ENCODE peak calls at places on chromosomes 13 and 19, in six cellular contexts. A is IMR-90, P is mesenchymal stem cell, R is neuronal stem cell, X is H1, T is trophoblast cell. B is an unnamed sample.

GRCh38 chr13:50421457-50422130 is 406.4 kb downstream of the KCNRG start:
- DNase-seq in R (no peak), A (peak), P (no peak), X (no peak), T (no peak), B (no peak)

GRCh38 chr19:6654347-6655310 is 15.3 kb downstream of the TNFSF14 start:
- DNase-seq in P (no peak), A (no peak), R (no peak), X (no peak), T (no peak), B (no peak)

GRCh38 chr19:12789098-12789903 is 2.0 kb upstream of the JUNB start:
- DNase-seq in X (no peak), T (no peak), A (peak), P (peak), R (no peak), B (no peak)

GRCh38 chr13:73220966-73221720 is 162.3 kb downstream of the KLF5 start:
- DNase-seq in R (no peak), T (peak), A (peak), P (peak), X (no peak), B (no peak)

GRCh38 chr13:90950134-90950533 is 397.4 kb upstream of the MIR17HG start:
- DNase-seq in T (no peak), X (no peak), P (no peak), A (no peak), R (no peak), B (no peak)

GRCh38 chr13:83211301-83211700 is 671.0 kb downstream of the SLITRK1 start:
- DNase-seq in T (no peak), X (no peak), P (no peak), A (peak), R (no peak), B (no peak)

GRCh38 chr13:102580552-102581169 is 16.1 kb upstream of the TPP2 start:
- DNase-seq in A (peak), X (no peak), P (peak), T (peak), R (peak), B (no peak)

GRCh38 chr13:39263033-39263432 is 224.8 kb downstream of the NHLRC3 start:
- DNase-seq in P (peak), T (peak), X (peak), R (peak), A (peak), B (peak)

GRCh38 chr13:68380041-68380973 is 1150.2 kb upstream of the PCDH9 start:
- DNase-seq in A (no peak), T (no peak), R (no peak), X (no peak), P (no peak), B (no peak)

GRCh38 chr13:44668707-44669106 is 92.6 kb upstream of the TSC22D1 start:
- DNase-seq in X (no peak), R (no peak), A (peak), P (peak), T (no peak), B (no peak)

GRCh38 chr19:16349551-16350171 is 25.0 kb downstream of the KLF2 start:
- DNase-seq in X (no peak), T (no peak), R (no peak), P (no peak), A (no peak), B (no peak)

GRCh38 chr19:23996549-23996948 is 81.9 kb downstream of the ZNF726 start:
- DNase-seq in T (peak), A (no peak), X (peak), R (no peak), P (no peak), B (peak)

GRCh38 chr13:114077938-114078335 is 54.5 kb downstream of the RASA3 start:
- DNase-seq in X (no peak), T (no peak), P (peak), A (peak), R (no peak), B (no peak)

GRCh38 chr19:50580970-50581636 is 12.9 kb upstream of the LRRC4B start:
- DNase-seq in X (no peak), P (no peak), A (no peak), R (no peak), T (no peak), B (no peak)

GRCh38 chr13:112760440-112760839 is 70.6 kb downstream of the ATP11A start:
- DNase-seq in T (no peak), A (peak), P (no peak), R (no peak), X (no peak), B (no peak)

GRCh38 chr19:10294368-10294697 is 4.6 kb downstream of the ICAM5 start:
- DNase-seq in P (no peak), X (peak), R (no peak), T (no peak), A (no peak), B (peak)

GRCh38 chr19:46861691-46862503 is 1.1 kb downstream of the ARHGAP35 start:
- DNase-seq in T (peak), R (no peak), A (no peak), X (no peak), P (peak), B (no peak)

GRCh38 chr19:51097166-51097736 is 11.0 kb downstream of the CTU1 start:
- DNase-seq in T (peak), A (peak), R (peak), X (peak), P (peak), B (peak)

GRCh38 chr13:35833571-35834305 is 297.4 kb downstream of the DCLK1 start:
- DNase-seq in P (no peak), R (no peak), X (no peak), T (peak), A (no peak), B (no peak)

GRCh38 chr13:35836476-35836875 is 294.7 kb downstream of the DCLK1 start:
- DNase-seq in T (no peak), R (no peak), A (no peak), P (no peak), X (no peak), B (no peak)

GRCh38 chr13:35833031-35833430 is 298.2 kb downstream of the DCLK1 start:
- DNase-seq in R (no peak), P (no peak), A (no peak), T (no peak), X (no peak), B (no peak)

GRCh38 chr13:35830850-35831450 is 300.2 kb downstream of the DCLK1 start:
- DNase-seq in X (no peak), A (no peak), R (no peak), P (no peak), T (no peak), B (no peak)

GRCh38 chr13:35832551-35832950 is 298.6 kb downstream of the DCLK1 start:
- DNase-seq in R (no peak), A (peak), P (no peak), T (peak), X (no peak), B (no peak)
- H3K9ac ChIP-seq in R (no peak), A (no peak), P (no peak), T (no peak), X (no peak), B (no peak)

GRCh38 chr13:66859078-66859477 is 371.1 kb downstream of the PCDH9 start:
- DNase-seq in A (peak), X (no peak), R (no peak), T (no peak), P (no peak), B (no peak)

GRCh38 chr13:66855110-66855509 is 375.0 kb downstream of the PCDH9 start:
- DNase-seq in P (no peak), A (no peak), X (no peak), T (no peak), R (no peak), B (no peak)

GRCh38 chr13:66859934-66860867 is 369.9 kb downstream of the PCDH9 start:
- DNase-seq in R (no peak), T (no peak), P (peak), X (no peak), A (peak), B (no peak)

GRCh38 chr13:66860868-66861447 is 369.2 kb downstream of the PCDH9 start:
- DNase-seq in R (no peak), T (no peak), P (peak), X (no peak), A (no peak), B (no peak)

DNA sequence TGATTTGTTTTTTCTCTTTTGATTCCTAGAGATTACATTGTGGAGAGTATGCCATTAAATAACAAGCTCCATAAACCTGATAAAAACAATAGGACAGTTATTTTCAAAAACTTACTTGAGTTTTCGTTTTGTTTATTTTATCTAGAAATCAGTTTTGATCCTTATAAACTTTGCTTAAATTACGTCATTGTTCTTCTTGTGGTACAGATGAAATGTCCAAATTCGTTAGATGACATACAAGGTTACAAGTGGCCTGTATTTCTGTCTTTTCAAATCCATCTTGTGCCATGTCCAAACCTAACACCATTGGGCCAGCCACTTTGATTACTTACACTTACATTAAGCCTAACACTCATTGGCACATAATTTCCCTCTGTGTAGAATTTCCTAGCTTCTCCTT is 372.0 kb downstream of the PCDH9 start:
- DNase-seq in R (no peak), A (no peak), T (no peak), P (no peak), X (no peak), B (no peak)
- H3K14ac ChIP-seq in R (no peak), A (no peak), T (no peak), P (no peak), X (no peak), B (no peak)

GRCh38 chr19:45601524-45602522 is at the start of gene GPR4:
- DNase-seq in R (no peak), T (no peak), X (peak), P (no peak), A (no peak), B (peak)

GRCh38 chr19:45608948-45609347 is 6.9 kb upstream of the GPR4 start:
- DNase-seq in T (no peak), P (no peak), A (no peak), X (no peak), R (no peak), B (no peak)

GRCh38 chr19:45607071-45608029 is 5.3 kb upstream of the GPR4 start:
- DNase-seq in P (peak), T (peak), A (peak), R (peak), X (peak), B (peak)
- H3K9ac ChIP-seq in P (peak), T (no peak), A (no peak), R (peak), X (peak), B (peak)

GRCh38 chr13:104831823-104832222 is 1703.6 kb downstream of the EFNB2 start:
- DNase-seq in X (no peak), P (no peak), T (no peak), A (no peak), R (no peak), B (no peak)

GRCh38 chr13:104837756-104838155 is 1697.7 kb downstream of the EFNB2 start:
- DNase-seq in R (no peak), X (no peak), T (no peak), P (no peak), A (no peak), B (no peak)

GRCh38 chr13:104833221-104833620 is 1702.2 kb downstream of the EFNB2 start:
- DNase-seq in T (no peak), X (no peak), R (no peak), P (no peak), A (no peak), B (no peak)

GRCh38 chr13:104832265-104832664 is 1703.2 kb downstream of the EFNB2 start:
- DNase-seq in A (no peak), R (no peak), X (no peak), T (no peak), P (no peak), B (no peak)
- H3K14ac ChIP-seq in A (no peak), R (no peak), X (no peak), T (no peak), P (no peak), B (no peak)

DNA sequence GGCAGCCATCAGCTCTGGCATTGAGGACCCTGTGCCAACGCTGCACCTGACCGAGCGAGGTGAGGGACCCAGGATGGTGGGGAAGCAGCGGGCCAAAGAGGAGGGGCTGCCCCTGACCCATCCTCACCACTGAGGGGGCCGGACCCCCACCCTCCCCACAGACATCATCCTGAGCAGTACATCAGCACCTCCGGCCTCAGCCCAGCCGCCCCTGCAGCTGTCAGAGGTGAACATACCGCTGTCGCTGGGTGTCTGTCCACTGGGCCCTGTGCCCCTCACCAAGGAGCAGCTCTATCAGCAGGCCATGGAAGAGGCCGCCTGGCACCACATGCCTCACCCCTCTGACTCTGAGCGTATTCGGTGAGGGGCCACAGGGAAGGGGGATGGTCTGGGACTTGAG is 7.3 kb downstream of the LENG1 start:
- DNase-seq in P (no peak), A (no peak), X (no peak), T (no peak), R (no peak), B (no peak)
- H3K9ac ChIP-seq in P (no peak), A (no peak), X (no peak), T (no peak), R (no peak), B (no peak)

GRCh38 chr19:17393914-17394313 is at the start of gene CCDC194:
- DNase-seq in T (no peak), X (no peak), R (no peak), P (no peak), A (no peak), B (no peak)
- H3K14ac ChIP-seq in T (no peak), X (no peak), R (no peak), P (no peak), A (no peak), B (no peak)

GRCh38 chr13:97122381-97122996 is 99.6 kb upstream of the MBNL2 start:
- DNase-seq in P (peak), X (no peak), A (peak), R (no peak), T (peak), B (no peak)
- H3K9ac ChIP-seq in P (peak), X (no peak), A (no peak), R (no peak), T (no peak), B (no peak)

GRCh38 chr13:64083811-64084210 is 2668.2 kb upstream of the PCDH20 start:
- DNase-seq in P (no peak), T (no peak), A (no peak), X (no peak), R (no peak), B (no peak)

GRCh38 chr13:64088491-64088890 is 2672.8 kb upstream of the PCDH20 start:
- DNase-seq in X (no peak), A (no peak), P (no peak), R (no peak), T (no peak), B (no peak)

GRCh38 chr13:64087624-64088023 is 2672.0 kb upstream of the PCDH20 start:
- DNase-seq in X (no peak), R (no peak), P (no peak), T (no peak), A (no peak), B (no peak)

GRCh38 chr13:64078480-64078936 is 2662.9 kb upstream of the PCDH20 start:
- DNase-seq in T (no peak), A (no peak), P (no peak), X (no peak), R (no peak), B (no peak)

GRCh38 chr13:64083396-64083795 is 2667.7 kb upstream of the PCDH20 start:
- DNase-seq in X (no peak), P (no peak), A (peak), T (no peak), R (no peak), B (no peak)
- H3K14ac ChIP-seq in X (no peak), P (no peak), A (no peak), T (no peak), R (no peak), B (no peak)